ENCODE peak calls at places on chromosomes 12 and 14, in seven cellular contexts. L is HEK293T; B is IMR-90; V is GM23338; J is astrocyte; G is stimulated activated CD8-positive, alpha-beta memory T cell treated with anti-CD3 and anti-CD28 coated beads, Interleukin-4, amount 100 ng/mL, for 1 hour; Y is thoracic aorta. N is an unnamed sample.
A peak's percentile ranks its signal among the peaks of the same experiment; 100 is the strongest.

GRCh38 chr12:6056406-6057211 is 67.9 kb downstream of the VWF start:
- DNase-seq in G (peak; percentile 7), V (peak; percentile 85), Y (no peak), L (peak; percentile 48), J (no peak), B (no peak), N (peak; percentile 11)

GRCh38 chr12:100326208-100326607 is 30.7 kb upstream of the SLC17A8 start:
- DNase-seq in J (no peak), G (no peak), L (no peak), V (no peak), Y (no peak), B (peak; percentile 11), N (no peak)

GRCh38 chr12:124493809-124494750 is 73.3 kb downstream of the NCOR2 start:
- DNase-seq in L (no peak), J (no peak), B (no peak), G (no peak), V (no peak), Y (no peak), N (no peak)

GRCh38 chr14:26597136-26598080 is at the start of gene NOVA1:
- DNase-seq in Y (no peak), J (peak; percentile 18), G (no peak), B (no peak), L (peak; percentile 12), V (peak; percentile 69), N (peak; percentile 20)

GRCh38 chr14:88613552-88614010 is 50.7 kb downstream of the ZC3H14 start:
- DNase-seq in Y (no peak), G (no peak), J (peak; percentile 88), V (no peak), L (no peak), B (peak; percentile 53), N (peak; percentile 90)

GRCh38 chr12:67442347-67442841 is 173.2 kb downstream of the CAND1 start:
- DNase-seq in L (peak; percentile 23), B (no peak), V (no peak), Y (no peak), J (no peak), G (no peak), N (no peak)

GRCh38 chr14:54975856-54976255 is 51.0 kb downstream of the WDHD1 start:
- DNase-seq in V (no peak), L (no peak), B (no peak), Y (no peak), J (peak; percentile 0), G (no peak), N (peak; percentile 12)

GRCh38 chr14:37369446-37369845 is 171.7 kb downstream of the MIPOL1 start:
- DNase-seq in J (no peak), Y (no peak), B (no peak), L (no peak), G (no peak), V (no peak), N (no peak)

GRCh38 chr12:14216405-14217294 is 148.8 kb upstream of the ATF7IP start:
- DNase-seq in V (no peak), G (no peak), B (peak; percentile 17), Y (no peak), L (no peak), J (peak; percentile 11), N (peak; percentile 16)

GRCh38 chr14:83913466-83913865 is 1616.5 kb upstream of the FLRT2 start:
- DNase-seq in V (no peak), Y (no peak), L (no peak), B (peak; percentile 43), J (no peak), G (no peak), N (no peak)

GRCh38 chr14:77318006-77318553 is 2.6 kb downstream of the POMT2 start:
- DNase-seq in B (no peak), V (no peak), G (no peak), J (no peak), Y (no peak), L (no peak), N (no peak)

GRCh38 chr12:104219908-104220404 is 4.4 kb downstream of the TXNRD1 start:
- DNase-seq in J (peak; percentile 68), L (peak; percentile 37), V (no peak), B (peak; percentile 83), G (peak; percentile 34), Y (no peak), N (peak; percentile 79)

GRCh38 chr12:18690653-18691052 is 47.2 kb downstream of the PLCZ1 start:
- DNase-seq in J (peak; percentile 89), Y (no peak), G (no peak), V (no peak), B (peak; percentile 98), L (no peak), N (peak; percentile 19)